ENCODE peak calls at places on chromosomes 16 and 17, in ten cellular contexts. Y, M, K, B, J, R, G, P, Q and H are unnamed samples.

GRCh38 chr17:43418441-43419374 is 19.9 kb downstream of the ARL4D start:
- DNase-seq in Y (peak), M (peak), K (no peak), B (no peak), J (no peak), R (no peak), G (peak), P (no peak), Q (no peak), H (peak)

GRCh38 chr17:40112718-40113109 is 9.1 kb upstream of the MSL1 start:
- DNase-seq in Y (no peak), M (peak), K (no peak), B (no peak), J (no peak), R (no peak), G (no peak), P (no peak), Q (no peak), H (no peak)

GRCh38 chr16:27431773-27432599 is 30.0 kb downstream of the IL21R start:
- DNase-seq in Y (peak), M (peak), K (no peak), B (no peak), J (no peak), R (no peak), G (no peak), P (no peak), Q (no peak), H (no peak)

GRCh38 chr17:72571813-72572396 is 451.1 kb downstream of the SOX9 start:
- DNase-seq in Y (no peak), M (no peak), K (no peak), B (no peak), J (no peak), R (no peak), G (no peak), P (no peak), Q (no peak), H (no peak)

GRCh38 chr16:54409982-54410381 is 123.4 kb upstream of the IRX3 start:
- DNase-seq in Y (no peak), M (no peak), K (no peak), B (no peak), J (no peak), R (no peak), G (no peak), P (no peak), Q (no peak), H (no peak)

GRCh38 chr16:22623351-22623781 is 112.7 kb downstream of the NPIPB5 start:
- DNase-seq in Y (no peak), M (no peak), K (no peak), B (no peak), J (no peak), R (no peak), G (no peak), P (no peak), Q (no peak), H (no peak)

GRCh38 chr17:82837586-82838320 is 2.1 kb downstream of the ZNF750 start:
- DNase-seq in Y (no peak), M (no peak), K (no peak), B (no peak), J (no peak), R (no peak), G (no peak), P (no peak), Q (no peak), H (no peak)

GRCh38 chr17:82300228-82300627 is 17.2 kb downstream of the CD7 start:
- DNase-seq in Y (no peak), M (no peak), K (no peak), B (no peak), J (no peak), R (no peak), G (no peak), P (no peak), Q (no peak), H (no peak)

GRCh38 chr17:9004132-9004960 is 17.0 kb upstream of the NTN1 start:
- DNase-seq in Y (no peak), M (no peak), K (no peak), B (no peak), J (no peak), R (no peak), G (no peak), P (no peak), Q (no peak), H (no peak)

GRCh38 chr17:48416971-48417370 is 13.0 kb downstream of the SKAP1 start:
- DNase-seq in Y (no peak), M (no peak), K (no peak), B (no peak), J (no peak), R (no peak), G (no peak), P (no peak), Q (no peak), H (no peak)

GRCh38 chr17:17073627-17074521 is 31.6 kb downstream of the MPRIP start:
- DNase-seq in Y (peak), M (peak), K (no peak), B (no peak), J (no peak), R (no peak), G (no peak), P (no peak), Q (no peak), H (no peak)

GRCh38 chr17:760371-760770 is 8.3 kb upstream of the GEMIN4 start:
- DNase-seq in Y (no peak), M (no peak), K (no peak), B (no peak), J (no peak), R (no peak), G (no peak), P (no peak), Q (no peak), H (no peak)

GRCh38 chr17:21512307-21513011 is 136.3 kb downstream of the KCNJ12 start:
- DNase-seq in Y (no peak), M (no peak), K (no peak), B (no peak), J (no peak), R (no peak), G (no peak), P (no peak), Q (no peak), H (no peak)

GRCh38 chr16:29256501-29256981 is 150.0 kb downstream of the NPIPB11 start:
- DNase-seq in Y (no peak), M (peak), K (no peak), B (no peak), J (no peak), R (no peak), G (no peak), P (no peak), Q (no peak), H (no peak)

GRCh38 chr16:78794581-78795300 is 695.3 kb downstream of the WWOX start:
- DNase-seq in Y (no peak), M (no peak), K (peak), B (no peak), J (no peak), R (no peak), G (no peak), P (no peak), Q (no peak), H (no peak)

GRCh38 chr17:76265624-76266243 is 586 bp downstream of the UBALD2 start:
- DNase-seq in Y (peak), M (peak), K (peak), B (no peak), J (peak), R (peak), G (no peak), P (no peak), Q (no peak), H (no peak)

GRCh38 chr17:7440113-7440822 is 956 bp downstream of the FGF11 start:
- DNase-seq in Y (peak), M (no peak), K (no peak), B (peak), J (no peak), R (peak), G (no peak), P (no peak), Q (no peak), H (no peak)

GRCh38 chr17:7383742-7384488 is 3.0 kb downstream of the TNK1 start:
- DNase-seq in Y (peak), M (no peak), K (peak), B (no peak), J (peak), R (peak), G (no peak), P (no peak), Q (peak), H (no peak)

GRCh38 chr17:77846531-77847085 is 111.9 kb upstream of the TNRC6C start:
- DNase-seq in Y (no peak), M (no peak), K (peak), B (no peak), J (peak), R (no peak), G (no peak), P (no peak), Q (no peak), H (no peak)

GRCh38 chr16:67395105-67395457 is 1.8 kb upstream of the TPPP3 start:
- DNase-seq in Y (no peak), M (no peak), K (no peak), B (no peak), J (no peak), R (no peak), G (no peak), P (no peak), Q (no peak), H (no peak)

GRCh38 chr17:10117581-10118001 is 80.8 kb downstream of the GAS7 start:
- DNase-seq in Y (no peak), M (peak), K (peak), B (peak), J (no peak), R (no peak), G (no peak), P (peak), Q (no peak), H (no peak)

GRCh38 chr17:50033316-50033715 is 22.6 kb upstream of the ITGA3 start:
- DNase-seq in Y (no peak), M (peak), K (no peak), B (no peak), J (no peak), R (no peak), G (no peak), P (no peak), Q (no peak), H (no peak)

GRCh38 chr17:44960654-44961053 is 7.4 kb downstream of the C1QL1 start:
- DNase-seq in Y (no peak), M (no peak), K (no peak), B (no peak), J (no peak), R (no peak), G (no peak), P (no peak), Q (no peak), H (no peak)

GRCh38 chr17:3157218-3157617 is 29.9 kb upstream of the OR1G1 start:
- DNase-seq in Y (no peak), M (no peak), K (no peak), B (no peak), J (no peak), R (no peak), G (no peak), P (no peak), Q (no peak), H (no peak)

GRCh38 chr17:2636169-2636930 is 42.9 kb downstream of the PAFAH1B1 start:
- DNase-seq in Y (no peak), M (no peak), K (no peak), B (no peak), J (no peak), R (no peak), G (no peak), P (no peak), Q (no peak), H (no peak)

GRCh38 chr16:83813818-83814653 is 6.3 kb downstream of the HSBP1 start:
- DNase-seq in Y (peak), M (peak), K (no peak), B (no peak), J (no peak), R (no peak), G (peak), P (no peak), Q (no peak), H (no peak)

GRCh38 chr16:3949946-3950342 is 69.4 kb upstream of the CREBBP start:
- DNase-seq in Y (no peak), M (no peak), K (no peak), B (no peak), J (no peak), R (no peak), G (no peak), P (no peak), Q (no peak), H (no peak)

GRCh38 chr16:53212899-53213235 is 158.1 kb downstream of the CHD9 start:
- DNase-seq in Y (no peak), M (no peak), K (no peak), B (no peak), J (no peak), R (no peak), G (no peak), P (no peak), Q (no peak), H (no peak)

GRCh38 chr16:84052071-84052622 is 9.6 kb upstream of the SLC38A8 start:
- DNase-seq in Y (no peak), M (peak), K (no peak), B (no peak), J (no peak), R (no peak), G (no peak), P (no peak), Q (no peak), H (no peak)

GRCh38 chr17:8002646-8003593 is 505 bp downstream of the GUCY2D start:
- DNase-seq in Y (no peak), M (no peak), K (no peak), B (no peak), J (no peak), R (no peak), G (no peak), P (no peak), Q (no peak), H (no peak)

GRCh38 chr16:83728518-83728917 is 79.3 kb upstream of the HSBP1 start:
- DNase-seq in Y (no peak), M (no peak), K (no peak), B (no peak), J (no peak), R (no peak), G (no peak), P (no peak), Q (no peak), H (no peak)

GRCh38 chr17:1779571-1780074 is 17.8 kb downstream of the SERPINF1 start:
- DNase-seq in Y (peak), M (peak), K (no peak), B (no peak), J (no peak), R (no peak), G (peak), P (no peak), Q (no peak), H (peak)

GRCh38 chr17:54736573-54736972 is 164.1 kb upstream of the TOM1L1 start:
- DNase-seq in Y (no peak), M (no peak), K (no peak), B (no peak), J (no peak), R (no peak), G (no peak), P (no peak), Q (no peak), H (no peak)

GRCh38 chr17:18267927-18268711 is 7.7 kb downstream of the MIEF2 start:
- DNase-seq in Y (no peak), M (no peak), K (no peak), B (no peak), J (no peak), R (no peak), G (no peak), P (no peak), Q (no peak), H (no peak)

GRCh38 chr17:78924481-78925151 is 571 bp downstream of the TIMP2 start:
- DNase-seq in Y (peak), M (no peak), K (no peak), B (no peak), J (no peak), R (no peak), G (no peak), P (no peak), Q (peak), H (no peak)

GRCh38 chr17:17603178-17603894 is 11.8 kb upstream of the PEMT start:
- DNase-seq in Y (no peak), M (no peak), K (no peak), B (no peak), J (no peak), R (no peak), G (no peak), P (no peak), Q (no peak), H (no peak)

GRCh38 chr16:85888405-85889331 is 10.3 kb upstream of the IRF8 start:
- DNase-seq in Y (peak), M (no peak), K (no peak), B (no peak), J (no peak), R (no peak), G (no peak), P (no peak), Q (no peak), H (no peak)

GRCh38 chr17:12097326-12097725 is 76.6 kb downstream of the MAP2K4 start:
- DNase-seq in Y (peak), M (no peak), K (no peak), B (no peak), J (no peak), R (no peak), G (no peak), P (no peak), Q (no peak), H (no peak)

GRCh38 chr17:41919840-41920579 is 1.3 kb upstream of the ACLY start:
- DNase-seq in Y (no peak), M (no peak), K (no peak), B (no peak), J (no peak), R (no peak), G (no peak), P (no peak), Q (no peak), H (no peak)

GRCh38 chr17:79045001-79045729 is 21.2 kb downstream of the C1QTNF1 start:
- DNase-seq in Y (no peak), M (peak), K (no peak), B (no peak), J (no peak), R (no peak), G (no peak), P (no peak), Q (no peak), H (no peak)